ENCODE peak calls at places on chromosomes 16 and 17, in four cellular contexts. Y is left ventricle myocardium inferior, R is tibial nerve, N is psoas muscle. Z is an unnamed sample.

GRCh38 chr16:82649766-82650165 is 23.0 kb downstream of the CDH13 start:
- DNase-seq in Y (no peak), N (no peak), R (no peak), Z (no peak)

GRCh38 chr16:31708348-31708747 is 165.3 kb upstream of the ZNF267 start:
- DNase-seq in N (no peak), Y (no peak), R (no peak), Z (no peak)

GRCh38 chr17:6713918-6714271 is 726 bp upstream of the SLC13A5 start:
- DNase-seq in N (no peak), Y (no peak), R (no peak), Z (no peak)

GRCh38 chr17:10295728-10296343 is 77.0 kb downstream of the MYH13 start:
- DNase-seq in Y (peak; percentile 37), R (no peak), N (peak; percentile 36), Z (no peak)

GRCh38 chr17:1766382-1767135 is 4.7 kb downstream of the SERPINF1 start:
- DNase-seq in N (no peak), Y (no peak), R (no peak), Z (no peak)

GRCh38 chr17:82217530-82218204 is 5.0 kb upstream of the CCDC57 start:
- DNase-seq in R (no peak), N (peak; percentile 71), Y (peak; percentile 60), Z (no peak)

GRCh38 chr17:56815711-56816110 is 18.0 kb downstream of the C17orf67 start:
- DNase-seq in N (no peak), R (no peak), Y (no peak), Z (no peak)

GRCh38 chr17:49515196-49515770 is 20.2 kb downstream of the NGFR start:
- DNase-seq in N (peak; percentile 92), Y (peak; percentile 92), R (peak; percentile 88), Z (peak; percentile 35)

GRCh38 chr16:19344224-19344801 is 58.8 kb downstream of the CLEC19A start:
- DNase-seq in N (no peak), Y (no peak), R (no peak), Z (no peak)

GRCh38 chr16:27053996-27054395 is 12.7 kb upstream of the C16orf82 start:
- DNase-seq in Y (no peak), N (no peak), R (no peak), Z (no peak)

GRCh38 chr17:2181206-2181983 is 122.2 kb downstream of the SMG6 start:
- DNase-seq in Y (peak; percentile 76), N (peak; percentile 62), R (no peak), Z (no peak)

GRCh38 chr17:7574176-7574953 is 5.1 kb upstream of the CD68 start:
- DNase-seq in N (no peak), R (no peak), Y (no peak), Z (no peak)

GRCh38 chr16:56400458-56400857 is 24.9 kb downstream of the AMFR start:
- DNase-seq in Y (no peak), N (no peak), R (no peak), Z (no peak)

GRCh38 chr17:21171970-21172510 is 41.9 kb downstream of the TMEM11 start:
- DNase-seq in N (no peak), Y (no peak), R (no peak), Z (no peak)

GRCh38 chr16:74862743-74863244 is 88.2 kb upstream of the FA2H start:
- DNase-seq in R (no peak), Y (no peak), N (no peak), Z (no peak)

GRCh38 chr17:34242553-34242952 is 12.5 kb upstream of the CCL2 start:
- DNase-seq in Y (no peak), N (no peak), R (no peak), Z (no peak)

GRCh38 chr17:58200024-58200633 is 7.6 kb downstream of the EPX start:
- DNase-seq in N (no peak), R (no peak), Y (no peak), Z (peak; percentile 10)

GRCh38 chr16:79372504-79373184 is 227.9 kb downstream of the MAF start:
- DNase-seq in Y (no peak), R (no peak), N (peak; percentile 23), Z (no peak)

GRCh38 chr17:81365148-81365600 is 30.1 kb upstream of the BAHCC1 start:
- DNase-seq in R (no peak), Y (no peak), N (peak; percentile 63), Z (no peak)

GRCh38 chr16:69559164-69559563 is 6.6 kb upstream of the NFAT5 start:
- DNase-seq in R (no peak), N (no peak), Y (no peak), Z (no peak)

GRCh38 chr16:24005577-24005976 is 169.8 kb downstream of the PRKCB start:
- DNase-seq in Y (no peak), N (no peak), R (no peak), Z (no peak)

GRCh38 chr17:72562628-72563188 is 441.9 kb downstream of the SOX9 start:
- DNase-seq in Y (no peak), R (no peak), N (no peak), Z (no peak)

GRCh38 chr16:65909310-65910050 is 457.0 kb upstream of the CDH5 start:
- DNase-seq in N (no peak), R (no peak), Y (no peak), Z (no peak)

GRCh38 chr16:71648921-71649320 is 22.9 kb downstream of the MARVELD3 start:
- DNase-seq in R (no peak), N (no peak), Y (no peak), Z (no peak)

GRCh38 chr16:19294156-19294649 is 8.7 kb downstream of the CLEC19A start:
- DNase-seq in N (peak; percentile 49), R (peak; percentile 21), Y (peak; percentile 46), Z (no peak)

DNA sequence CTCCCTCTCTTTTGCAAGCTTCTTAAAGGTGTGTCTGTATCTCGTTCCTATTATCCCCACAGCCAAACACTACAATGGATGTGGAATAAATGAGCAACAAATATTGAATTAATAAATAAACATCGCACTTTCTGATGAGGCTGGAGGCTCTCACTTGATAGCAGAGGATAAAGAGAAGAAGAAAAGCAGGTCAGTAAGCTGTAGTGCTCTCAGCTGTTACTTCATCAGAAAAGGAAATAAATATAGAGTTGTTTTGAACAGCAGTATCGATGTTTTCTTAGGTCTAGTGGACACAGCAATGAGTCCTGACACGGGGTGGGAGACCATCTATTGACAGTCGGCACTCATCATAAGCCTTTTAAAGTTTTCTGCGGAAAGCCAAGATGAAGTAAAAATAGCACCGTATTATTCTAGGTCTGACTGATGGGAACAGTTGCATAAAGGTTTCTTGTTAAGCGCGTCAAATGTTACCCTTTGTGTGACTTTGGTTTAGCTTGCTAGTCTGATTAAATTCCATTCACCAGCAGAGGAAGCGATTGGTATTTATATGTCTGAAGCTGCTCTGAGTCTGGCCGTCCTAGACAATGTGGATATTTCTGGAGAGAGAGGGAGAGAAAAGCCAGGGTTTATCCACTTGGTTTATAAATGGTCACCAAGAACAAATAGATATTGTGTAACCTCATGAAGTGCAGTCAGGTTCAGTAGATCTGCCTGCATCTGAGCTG is 646.1 kb downstream of the CDH11 start:
- DNase-seq in Y (no peak), R (no peak), N (no peak), Z (no peak)
- H3K27ac ChIP-seq in Y (peak overlapping the region; percentile 80), R (no peak overlapping the region), N (peak overlapping the region; percentile 52), Z (no peak overlapping the region)

GRCh38 chr16:15741207-15741871 is 91.3 kb downstream of the NDE1 start:
- DNase-seq in N (no peak), Y (no peak), R (no peak), Z (no peak)
- H3K27ac ChIP-seq in N (no peak overlapping the region), Y (no peak overlapping the region), R (no peak overlapping the region), Z (no peak overlapping the region)

GRCh38 chr17:48100160-48100559 is 1.1 kb downstream of the CBX1 start:
- DNase-seq in R (no peak), Y (no peak), N (no peak), Z (no peak)
- H3K27ac ChIP-seq in R (no peak overlapping the region), Y (peak overlapping the region; percentile 96), N (peak overlapping the region; percentile 86), Z (peak overlapping the region; percentile 92)

DNA sequence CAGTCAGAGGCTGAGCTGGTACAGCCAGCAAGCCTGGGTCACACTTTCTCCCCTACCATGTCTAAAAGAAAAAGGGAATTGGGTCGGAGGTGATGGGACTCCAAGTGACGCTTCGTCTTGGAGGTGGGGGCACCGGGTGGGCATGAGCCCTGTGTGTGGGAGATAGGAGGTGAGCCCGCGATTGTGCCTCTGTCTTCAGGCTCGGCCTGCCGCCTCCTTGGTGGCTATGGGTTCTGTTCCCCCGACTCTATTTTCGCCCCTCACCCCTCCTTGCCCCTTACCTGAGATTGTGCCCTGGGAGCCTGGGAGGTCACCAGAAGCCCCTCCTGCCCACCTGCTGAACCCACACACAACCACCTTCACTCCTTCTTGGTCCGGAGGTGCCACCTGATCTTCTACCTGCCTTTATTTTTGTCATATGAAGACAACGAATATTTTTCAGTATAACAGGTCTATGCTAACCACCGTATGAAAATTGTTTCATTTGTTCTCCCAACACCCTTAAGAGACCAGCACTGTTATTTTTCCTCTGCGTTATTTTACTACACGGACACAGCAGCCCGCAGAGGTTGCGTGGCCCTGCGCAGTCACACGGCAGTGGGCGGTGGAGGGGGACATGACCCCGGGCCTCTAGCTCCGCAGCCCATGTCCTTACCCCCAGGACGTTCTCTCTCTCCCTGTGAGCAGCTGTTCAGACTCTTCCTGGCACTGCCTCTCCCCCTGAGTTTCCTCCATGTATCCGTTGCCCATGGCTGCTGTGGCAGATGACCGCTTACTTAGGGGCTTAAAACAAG is 49.9 kb downstream of the ATP2C2 start:
- DNase-seq in N (no peak), Y (no peak), R (no peak), Z (no peak)
- H3K27ac ChIP-seq in N (no peak overlapping the region), Y (no peak overlapping the region), R (no peak overlapping the region), Z (no peak overlapping the region)

DNA sequence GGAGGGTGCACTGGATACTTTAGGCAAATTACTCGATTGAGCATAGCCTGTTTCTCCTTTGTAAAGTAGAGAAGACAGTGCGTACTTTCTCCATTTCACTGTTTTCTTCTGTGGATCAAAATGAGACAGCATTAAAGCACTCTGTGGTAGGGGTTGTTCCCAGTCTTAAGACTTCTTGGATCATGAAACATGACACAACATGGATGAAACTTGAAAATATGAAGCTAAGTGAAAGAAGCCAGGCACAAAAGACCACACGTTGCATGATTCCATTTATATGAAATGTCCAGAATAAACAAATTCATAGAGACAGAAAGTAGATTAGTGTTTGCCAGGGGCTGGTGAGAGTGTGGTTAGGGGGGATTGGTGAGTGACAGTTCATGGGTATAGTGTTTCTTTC is 61.8 kb upstream of the MED9 start:
- DNase-seq in Y (no peak), N (no peak), R (no peak), Z (no peak)
- H3K27ac ChIP-seq in Y (peak overlapping the region; percentile 45), N (no peak overlapping the region), R (no peak overlapping the region), Z (no peak overlapping the region)

Z was measured in substantia nigra.